ENCODE peak calls at places on chromosomes 16 and 17, in four cellular contexts. One of them, this sample, is unnamed.

GRCh38 chr16:53629607-53630312 is 73.9 kb downstream of the RPGRIP1L start:
- DNase-seq in AG04450: no peak
- DNase-seq in EL: no peak
- DNase-seq in ascending aorta: no peak
- DNase-seq in this sample: no peak

GRCh38 chr17:29124135-29124930 is 55.9 kb downstream of the MYO18A start:
- DNase-seq in EL: peak
- DNase-seq in AG04450: no peak
- DNase-seq in ascending aorta: no peak
- DNase-seq in this sample: peak

GRCh38 chr17:56822725-56823124 is 11.0 kb downstream of the C17orf67 start:
- DNase-seq in AG04450: no peak
- DNase-seq in EL: no peak
- DNase-seq in ascending aorta: no peak
- DNase-seq in this sample: no peak

GRCh38 chr16:81462683-81463082 is 18.1 kb downstream of the CMIP start:
- DNase-seq in AG04450: no peak
- DNase-seq in ascending aorta: no peak
- DNase-seq in EL: no peak
- DNase-seq in this sample: no peak

GRCh38 chr16:4395055-4395726 is 21.2 kb downstream of the CORO7 start:
- DNase-seq in AG04450: no peak
- DNase-seq in EL: no peak
- DNase-seq in ascending aorta: no peak
- DNase-seq in this sample: no peak

GRCh38 chr17:63278731-63279442 is 167.2 kb downstream of the CYB561 start:
- DNase-seq in ascending aorta: no peak
- DNase-seq in EL: no peak
- DNase-seq in AG04450: no peak
- DNase-seq in this sample: no peak

GRCh38 chr17:65092262-65092661 is 35.7 kb upstream of the GNA13 start:
- DNase-seq in ascending aorta: no peak
- DNase-seq in AG04450: no peak
- DNase-seq in EL: no peak
- DNase-seq in this sample: peak

GRCh38 chr17:49755681-49756283 is 8.1 kb downstream of the FAM117A start:
- DNase-seq in AG04450: no peak
- DNase-seq in EL: no peak
- DNase-seq in ascending aorta: no peak
- DNase-seq in this sample: no peak

GRCh38 chr16:85891033-85891775 is 7.8 kb upstream of the IRF8 start:
- DNase-seq in EL: peak
- DNase-seq in ascending aorta: no peak
- DNase-seq in AG04450: no peak
- DNase-seq in this sample: peak

GRCh38 chr16:4558026-4558425 is 1.9 kb downstream of the C16orf96 start:
- DNase-seq in ascending aorta: no peak
- DNase-seq in AG04450: no peak
- DNase-seq in EL: no peak
- DNase-seq in this sample: no peak

GRCh38 chr16:3188925-3189825 is 1.2 kb downstream of the OR1F1 start:
- DNase-seq in AG04450: no peak
- DNase-seq in ascending aorta: no peak
- DNase-seq in EL: peak
- DNase-seq in this sample: peak

GRCh38 chr17:70124723-70125122 is 44.6 kb upstream of the KCNJ2 start:
- DNase-seq in EL: no peak
- DNase-seq in ascending aorta: no peak
- DNase-seq in AG04450: no peak
- DNase-seq in this sample: no peak